ENCODE peak calls at places on chromosome 7, in six cellular contexts. G is head of caudate nucleus, H is WTC11, O is astrocyte of the spinal cord, K is NAMALWA, Z is GM19239. L is an unnamed sample.

GRCh38 chr7:3537210-3537875 is 236.3 kb downstream of the SDK1 start:
- DNase-seq in G (no peak), H (no peak), O (peak), K (no peak), Z (no peak), L (peak)

GRCh38 chr7:1843271-1843861 is 173.3 kb downstream of the ELFN1 start:
- DNase-seq in G (peak), H (no peak), O (peak), K (peak), Z (no peak), L (no peak)

GRCh38 chr7:30988346-30989005 is 24.7 kb downstream of the GHRHR start:
- DNase-seq in G (peak), H (peak), O (no peak), K (no peak), Z (no peak), L (no peak)

GRCh38 chr7:74575083-74575803 is 82.3 kb upstream of the GTF2I start:
- DNase-seq in G (peak), H (no peak), O (peak), K (no peak), Z (no peak), L (peak)

GRCh38 chr7:149637911-149638565 is 135.3 kb downstream of the ZNF467 start:
- DNase-seq in G (no peak), H (no peak), O (no peak), K (no peak), Z (no peak), L (no peak)

GRCh38 chr7:102077081-102077480 is 209.6 kb upstream of the SH2B2 start:
- DNase-seq in G (no peak), H (peak), O (no peak), K (no peak), Z (no peak), L (no peak)

GRCh38 chr7:117810642-117811512 is 62.4 kb downstream of the CTTNBP2 start:
- DNase-seq in G (no peak), H (peak), O (peak), K (no peak), Z (no peak), L (peak)

GRCh38 chr7:16135628-16136027 is 285.7 kb downstream of the CRPPA start:
- DNase-seq in G (no peak), H (no peak), O (peak), K (no peak), Z (no peak), L (no peak)

GRCh38 chr7:79454325-79454960 is 976 bp upstream of the MAGI2 start:
- DNase-seq in G (peak), H (peak), O (no peak), K (no peak), Z (no peak), L (peak)

GRCh38 chr7:84157171-84157570 is 37.4 kb downstream of the SEMA3A start:
- DNase-seq in G (no peak), H (no peak), O (no peak), K (no peak), Z (no peak), L (no peak)

GRCh38 chr7:33757563-33758165 is 147.7 kb upstream of the BMPER start:
- DNase-seq in G (no peak), H (no peak), O (peak), K (peak), Z (no peak), L (peak)

GRCh38 chr7:33719059-33719581 is 186.2 kb upstream of the BMPER start:
- DNase-seq in G (peak), H (no peak), O (no peak), K (no peak), Z (no peak), L (no peak)

GRCh38 chr7:67484244-67484751 is 487.7 kb downstream of the TYW1 start:
- DNase-seq in G (peak), H (peak), O (peak), K (peak), Z (peak), L (peak)

GRCh38 chr7:107958764-107959526 is 44.0 kb downstream of the LAMB1 start:
- DNase-seq in G (no peak), H (no peak), O (peak), K (no peak), Z (no peak), L (peak)

GRCh38 chr7:155763721-155764431 is 48.4 kb downstream of the SHH start:
- DNase-seq in G (no peak), H (no peak), O (peak), K (no peak), Z (peak), L (peak)

GRCh38 chr7:28623863-28624262 is 211.5 kb downstream of the CREB5 start:
- DNase-seq in G (no peak), H (no peak), O (no peak), K (peak), Z (no peak), L (no peak)

GRCh38 chr7:128895320-128895719 is 15.2 kb downstream of the KCP start:
- DNase-seq in G (no peak), H (no peak), O (no peak), K (no peak), Z (no peak), L (no peak)

GRCh38 chr7:103867874-103868273 is 121.6 kb downstream of the RELN start:
- DNase-seq in G (no peak), H (no peak), O (no peak), K (no peak), Z (no peak), L (no peak)

GRCh38 chr7:29990931-29991330 is 1.3 kb upstream of the SCRN1 start:
- DNase-seq in G (no peak), H (no peak), O (no peak), K (no peak), Z (no peak), L (no peak)

GRCh38 chr7:116354546-116355422 is 144.4 kb downstream of the TES start:
- DNase-seq in G (no peak), H (no peak), O (peak), K (no peak), Z (no peak), L (peak)

GRCh38 chr7:5143935-5144903 is 45.8 kb upstream of the WIPI2 start:
- DNase-seq in G (peak), H (peak), O (no peak), K (no peak), Z (no peak), L (peak)

GRCh38 chr7:121563177-121563576 is 167.1 kb upstream of the FAM3C start:
- DNase-seq in G (no peak), H (peak), O (no peak), K (no peak), Z (no peak), L (no peak)

GRCh38 chr7:84111842-84112241 is 82.7 kb downstream of the SEMA3A start:
- DNase-seq in G (no peak), H (no peak), O (no peak), K (no peak), Z (no peak), L (no peak)

GRCh38 chr7:83347836-83348482 is 185.3 kb upstream of the PCLO start:
- DNase-seq in G (peak), H (no peak), O (peak), K (no peak), Z (no peak), L (peak)

GRCh38 chr7:70694909-70695803 is 436.8 kb upstream of the GALNT17 start:
- DNase-seq in G (no peak), H (peak), O (peak), K (peak), Z (no peak), L (peak)

GRCh38 chr7:142938611-142939010 is 673 bp upstream of the LLCFC1 start:
- DNase-seq in G (no peak), H (no peak), O (no peak), K (no peak), Z (no peak), L (no peak)

GRCh38 chr7:107996072-107996824 is 6.7 kb downstream of the LAMB1 start:
- DNase-seq in G (no peak), H (no peak), O (no peak), K (no peak), Z (no peak), L (peak)

GRCh38 chr7:117012284-117013174 is 59.2 kb downstream of the ST7 start:
- DNase-seq in G (no peak), H (no peak), O (peak), K (peak), Z (no peak), L (peak)

GRCh38 chr7:82723411-82723810 is 279.8 kb upstream of the CACNA2D1 start:
- DNase-seq in G (no peak), H (no peak), O (no peak), K (no peak), Z (no peak), L (no peak)

GRCh38 chr7:139566736-139567646 is 43.5 kb downstream of the CLEC2L start:
- DNase-seq in G (no peak), H (no peak), O (no peak), K (no peak), Z (no peak), L (no peak)

GRCh38 chr7:51589111-51589510 is 272.5 kb upstream of the COBL start:
- DNase-seq in G (no peak), H (no peak), O (no peak), K (peak), Z (no peak), L (no peak)

GRCh38 chr7:114988755-114989154 is 66.9 kb downstream of the MDFIC start:
- DNase-seq in G (no peak), H (no peak), O (peak), K (no peak), Z (no peak), L (peak)

GRCh38 chr7:90791596-90791995 is 195.5 kb downstream of the CDK14 start:
- DNase-seq in G (no peak), H (no peak), O (no peak), K (no peak), Z (no peak), L (no peak)

GRCh38 chr7:140541513-140542192 is 62.3 kb upstream of the MKRN1 start:
- DNase-seq in G (no peak), H (peak), O (peak), K (no peak), Z (no peak), L (peak)

GRCh38 chr7:3028071-3028766 is 15.4 kb downstream of the CARD11 start:
- DNase-seq in G (peak), H (no peak), O (peak), K (no peak), Z (no peak), L (peak)

GRCh38 chr7:101589976-101590662 is 39.0 kb downstream of the MYL10 start:
- DNase-seq in G (no peak), H (no peak), O (no peak), K (no peak), Z (no peak), L (no peak)

GRCh38 chr7:1591876-1592275 is 22.0 kb upstream of the PSMG3 start:
- DNase-seq in G (no peak), H (no peak), O (no peak), K (no peak), Z (no peak), L (no peak)